ENCODE peak calls at places on chromosomes 7 and 10, in four cellular contexts. W is H1, X is HepG2, C is GM12878. I is an unnamed sample.

GRCh38 chr7:127713006-127713405 is 61.0 kb downstream of the SND1 start:
- DNase-seq in C (no peak), W (no peak), X (no peak), I (no peak)

GRCh38 chr10:115945696-115946445 is 327.1 kb downstream of the GFRA1 start:
- DNase-seq in X (no peak), C (no peak), W (no peak), I (no peak)

GRCh38 chr10:8151086-8151485 is 96.6 kb downstream of the GATA3 start:
- DNase-seq in C (no peak), X (no peak), W (no peak), I (no peak)

GRCh38 chr7:761101-761500 is 34.0 kb upstream of the PRKAR1B start:
- DNase-seq in X (no peak), C (no peak), W (no peak), I (no peak)

GRCh38 chr10:59225211-59225610 is 48.8 kb downstream of the PHYHIPL start:
- DNase-seq in C (no peak), X (no peak), W (no peak), I (no peak)

GRCh38 chr10:62015994-62016393 is 114.5 kb downstream of the ARID5B start:
- DNase-seq in X (no peak), W (no peak), C (no peak), I (no peak)

GRCh38 chr10:3222068-3222467 is 49.5 kb upstream of the PITRM1 start:
- DNase-seq in X (no peak), W (no peak), C (no peak), I (no peak)

GRCh38 chr7:34143397-34143796 is 238.1 kb downstream of the BMPER start:
- DNase-seq in C (no peak), W (no peak), X (no peak), I (no peak)

GRCh38 chr10:88088441-88089340 is 225.3 kb downstream of the PTEN start:
- DNase-seq in W (no peak), X (no peak), C (no peak), I (no peak)

GRCh38 chr10:50362547-50363125 is 111.3 kb upstream of the ASAH2 start:
- DNase-seq in W (no peak), X (no peak), C (peak), I (no peak)

GRCh38 chr10:72087969-72088878 is at the start of gene SPOCK2:
- DNase-seq in W (peak), C (no peak), X (no peak), I (no peak)

GRCh38 chr7:95092332-95092731 is 184.9 kb downstream of the PPP1R9A start:
- DNase-seq in W (no peak), C (no peak), X (no peak), I (no peak)

GRCh38 chr7:95096123-95096395 is 188.7 kb downstream of the PPP1R9A start:
- DNase-seq in W (no peak), X (no peak), C (no peak), I (no peak)

GRCh38 chr7:95099101-95099500 is 191.7 kb downstream of the PPP1R9A start:
- DNase-seq in W (no peak), X (no peak), C (no peak), I (no peak)

GRCh38 chr7:95097851-95098250 is 190.5 kb downstream of the PPP1R9A start:
- DNase-seq in C (no peak), X (no peak), W (no peak), I (no peak)

DNA sequence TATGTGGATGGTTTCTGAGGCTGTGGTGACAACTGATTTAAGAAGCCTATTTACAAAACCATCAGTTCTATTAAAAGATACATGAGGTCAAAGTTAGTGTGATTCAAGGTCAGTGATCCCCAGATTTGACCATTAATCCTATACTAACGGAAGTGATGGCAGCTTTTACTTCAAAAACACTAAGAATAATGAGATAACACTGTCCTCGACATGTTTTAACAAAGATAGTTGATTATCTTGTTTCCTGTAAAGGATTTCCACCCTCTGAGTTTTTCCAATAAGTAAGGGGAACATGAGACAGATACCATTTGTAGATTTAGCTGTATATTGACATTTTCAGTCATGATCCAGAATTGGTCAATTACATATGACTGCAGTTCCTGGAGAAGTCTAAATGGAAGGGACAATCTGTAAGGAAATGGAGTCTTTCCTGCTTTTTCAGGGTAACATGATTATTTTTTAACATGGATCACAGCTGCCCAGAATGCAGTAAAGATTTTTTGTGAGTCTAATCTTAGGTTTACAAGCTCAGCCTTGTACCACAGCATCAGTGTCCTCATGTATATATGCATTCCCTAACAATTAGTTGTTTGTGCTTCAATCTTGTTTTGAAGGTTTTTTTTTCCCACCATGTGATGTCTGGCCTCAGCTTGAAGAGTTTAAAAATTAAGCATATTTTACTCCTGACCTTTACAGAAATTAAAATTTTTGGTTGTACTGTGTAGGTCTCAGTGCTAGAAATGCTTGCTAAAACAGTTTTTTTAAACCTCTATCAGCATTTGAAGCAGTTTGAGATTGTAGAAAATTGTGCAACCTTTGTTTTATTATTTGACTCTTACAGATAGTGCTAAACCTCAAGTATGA is 188.1 kb downstream of the PPP1R9A start:
- DNase-seq in C (no peak), X (no peak), W (no peak), I (no peak)
- TF ChIP-seq ZNF274 in C (no peak), X (no peak), W (no peak), I (no peak)

GRCh38 chr7:66150471-66150870 is 35.8 kb downstream of the CRCP start:
- DNase-seq in W (no peak), X (peak), C (no peak), I (no peak)
- TF ChIP-seq SUZ12 in W (no peak), X (no peak), C (no peak), I (no peak)

GRCh38 chr7:138247568-138248328 is 171.5 kb downstream of the AKR1D1 start:
- DNase-seq in X (no peak), W (no peak), C (no peak), I (no peak)
- TF ChIP-seq ZNF274 in X (no peak), W (no peak), C (no peak), I (no peak)

GRCh38 chr7:23377134-23377533 is 78.0 kb downstream of the MALSU1 start:
- DNase-seq in W (no peak), C (no peak), X (no peak), I (no peak)
- TF ChIP-seq SUZ12 in W (no peak), C (no peak), X (no peak), I (no peak)

GRCh38 chr10:124719213-124719851 is 24.8 kb downstream of the FAM53B start:
- DNase-seq in W (no peak), X (no peak), C (peak), I (no peak)
- TF ChIP-seq ZNF274 in W (no peak), X (no peak), C (no peak), I (no peak)

GRCh38 chr10:125840406-125840805 is 17.1 kb downstream of the BCCIP start:
- DNase-seq in W (no peak), X (no peak), C (no peak), I (no peak)

GRCh38 chr10:125840955-125841354 is 17.6 kb downstream of the BCCIP start:
- DNase-seq in W (no peak), X (no peak), C (no peak), I (no peak)

GRCh38 chr10:125836746-125837145 is 13.4 kb downstream of the BCCIP start:
- DNase-seq in X (no peak), W (no peak), C (no peak), I (no peak)

GRCh38 chr10:125843603-125844329 is 20.4 kb downstream of the BCCIP start:
- DNase-seq in X (no peak), W (no peak), C (no peak), I (no peak)

DNA sequence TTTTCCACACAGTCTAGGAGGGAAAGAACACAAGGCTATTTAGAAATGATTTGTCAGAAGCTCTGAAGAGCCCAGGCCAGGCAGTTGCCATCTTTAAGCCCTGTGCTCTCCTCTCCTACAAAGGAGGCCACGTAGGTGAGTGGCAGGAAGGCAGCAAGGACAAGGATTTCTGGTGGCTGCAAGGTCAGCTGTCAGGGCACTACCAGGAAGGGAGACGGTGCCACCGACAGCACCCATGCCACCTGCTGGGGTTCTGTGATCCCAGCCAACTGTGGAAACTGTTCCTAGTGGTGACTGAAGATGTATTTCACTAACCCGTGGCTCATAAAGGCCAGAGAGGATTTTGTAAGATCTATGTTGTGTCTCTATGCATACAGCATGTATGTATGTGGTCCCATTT is 15.8 kb downstream of the BCCIP start:
- DNase-seq in X (no peak), C (no peak), W (no peak), I (no peak)
- TF ChIP-seq SUZ12 in X (no peak), C (no peak), W (no peak), I (no peak)

I was measured in NT2/D1.